ENCODE peak calls at places on chromosome 18, in seven cellular contexts. One of them, this sample, is unnamed.

GRCh38 chr18:59764281-59764680 is 67.1 kb upstream of the CCBE1 start:
- DNase-seq in HCT116: no peak
- DNase-seq in DND-41: no peak
- DNase-seq in heart left ventricle: no peak
- DNase-seq in foreskin fibroblast: no peak
- DNase-seq in cardiac muscle cell: no peak
- DNase-seq in fibroblast of pulmonary artery: no peak
- DNase-seq in this sample: no peak

GRCh38 chr18:59249186-59249774 is 24.0 kb downstream of the RAX start:
- DNase-seq in heart left ventricle: no peak
- DNase-seq in fibroblast of pulmonary artery: peak; percentile 90
- DNase-seq in HCT116: peak; percentile 75
- DNase-seq in foreskin fibroblast: peak; percentile 92
- DNase-seq in DND-41: peak; percentile 39
- DNase-seq in cardiac muscle cell: peak; percentile 93
- DNase-seq in this sample: peak; percentile 60

GRCh38 chr18:48896875-48897511 is 53.8 kb downstream of the SMAD7 start:
- DNase-seq in heart left ventricle: peak; percentile 81
- DNase-seq in fibroblast of pulmonary artery: no peak
- DNase-seq in HCT116: no peak
- DNase-seq in foreskin fibroblast: peak; percentile 63
- DNase-seq in cardiac muscle cell: no peak
- DNase-seq in DND-41: no peak
- DNase-seq in this sample: peak; percentile 73

GRCh38 chr18:10826400-10826799 is 300.6 kb downstream of the NAPG start:
- DNase-seq in HCT116: no peak
- DNase-seq in cardiac muscle cell: no peak
- DNase-seq in foreskin fibroblast: no peak
- DNase-seq in DND-41: no peak
- DNase-seq in heart left ventricle: no peak
- DNase-seq in fibroblast of pulmonary artery: no peak
- DNase-seq in this sample: no peak

GRCh38 chr18:80068571-80069272 is 34.5 kb downstream of the RBFA start:
- DNase-seq in foreskin fibroblast: no peak
- DNase-seq in cardiac muscle cell: no peak
- DNase-seq in heart left ventricle: no peak
- DNase-seq in fibroblast of pulmonary artery: no peak
- DNase-seq in HCT116: no peak
- DNase-seq in DND-41: no peak
- DNase-seq in this sample: no peak

GRCh38 chr18:43571078-43571689 is 293.9 kb upstream of the SYT4 start:
- DNase-seq in cardiac muscle cell: peak; percentile 69
- DNase-seq in foreskin fibroblast: peak; percentile 67
- DNase-seq in DND-41: peak; percentile 32
- DNase-seq in HCT116: no peak
- DNase-seq in heart left ventricle: no peak
- DNase-seq in fibroblast of pulmonary artery: peak; percentile 72
- DNase-seq in this sample: no peak

GRCh38 chr18:3329871-3330270 is 67.9 kb downstream of the MYL12B start:
- DNase-seq in DND-41: no peak
- DNase-seq in HCT116: no peak
- DNase-seq in fibroblast of pulmonary artery: no peak
- DNase-seq in cardiac muscle cell: no peak
- DNase-seq in heart left ventricle: no peak
- DNase-seq in foreskin fibroblast: no peak
- DNase-seq in this sample: no peak

GRCh38 chr18:67199993-67200617 is 316.4 kb downstream of the DSEL start:
- DNase-seq in heart left ventricle: no peak
- DNase-seq in cardiac muscle cell: peak; percentile 78
- DNase-seq in fibroblast of pulmonary artery: peak; percentile 83
- DNase-seq in DND-41: no peak
- DNase-seq in foreskin fibroblast: peak; percentile 64
- DNase-seq in HCT116: peak; percentile 8
- DNase-seq in this sample: peak; percentile 27

GRCh38 chr18:31657823-31658669 is 26.3 kb downstream of the B4GALT6 start:
- DNase-seq in DND-41: no peak
- DNase-seq in HCT116: no peak
- DNase-seq in fibroblast of pulmonary artery: no peak
- DNase-seq in cardiac muscle cell: no peak
- DNase-seq in foreskin fibroblast: no peak
- DNase-seq in heart left ventricle: no peak
- DNase-seq in this sample: peak; percentile 62

GRCh38 chr18:36757081-36757480 is 71.7 kb downstream of the TPGS2 start:
- DNase-seq in foreskin fibroblast: peak; percentile 85
- DNase-seq in fibroblast of pulmonary artery: peak; percentile 79
- DNase-seq in cardiac muscle cell: peak; percentile 77
- DNase-seq in DND-41: no peak
- DNase-seq in heart left ventricle: no peak
- DNase-seq in HCT116: peak; percentile 44
- DNase-seq in this sample: no peak

GRCh38 chr18:35572644-35573043 is 8.9 kb upstream of the GALNT1 start:
- DNase-seq in fibroblast of pulmonary artery: no peak
- DNase-seq in heart left ventricle: no peak
- DNase-seq in HCT116: no peak
- DNase-seq in foreskin fibroblast: peak; percentile 49
- DNase-seq in DND-41: no peak
- DNase-seq in cardiac muscle cell: no peak
- DNase-seq in this sample: no peak

GRCh38 chr18:49561377-49562193 is at the start of gene LIPG:
- DNase-seq in HCT116: peak; percentile 57
- DNase-seq in cardiac muscle cell: peak; percentile 82
- DNase-seq in heart left ventricle: peak; percentile 69
- DNase-seq in foreskin fibroblast: peak; percentile 73
- DNase-seq in fibroblast of pulmonary artery: peak; percentile 97
- DNase-seq in DND-41: no peak
- DNase-seq in this sample: peak; percentile 73

GRCh38 chr18:47895565-47896250 is 34.8 kb downstream of the SMAD2 start:
- DNase-seq in HCT116: no peak
- DNase-seq in cardiac muscle cell: no peak
- DNase-seq in DND-41: no peak
- DNase-seq in fibroblast of pulmonary artery: no peak
- DNase-seq in foreskin fibroblast: no peak
- DNase-seq in heart left ventricle: no peak
- DNase-seq in this sample: no peak

GRCh38 chr18:35182151-35182550 is 58.7 kb upstream of the ZNF397 start:
- DNase-seq in HCT116: no peak
- DNase-seq in foreskin fibroblast: no peak
- DNase-seq in cardiac muscle cell: no peak
- DNase-seq in fibroblast of pulmonary artery: no peak
- DNase-seq in DND-41: no peak
- DNase-seq in heart left ventricle: no peak
- DNase-seq in this sample: no peak

GRCh38 chr18:77080283-77080682 is 52.3 kb downstream of the MBP start:
- DNase-seq in fibroblast of pulmonary artery: no peak
- DNase-seq in HCT116: no peak
- DNase-seq in cardiac muscle cell: no peak
- DNase-seq in DND-41: peak; percentile 51
- DNase-seq in heart left ventricle: no peak
- DNase-seq in foreskin fibroblast: peak; percentile 22
- DNase-seq in this sample: no peak

GRCh38 chr18:68262697-68263293 is 452.1 kb downstream of the TMX3 start:
- DNase-seq in DND-41: no peak
- DNase-seq in cardiac muscle cell: peak; percentile 72
- DNase-seq in HCT116: no peak
- DNase-seq in fibroblast of pulmonary artery: peak; percentile 83
- DNase-seq in heart left ventricle: no peak
- DNase-seq in foreskin fibroblast: peak; percentile 78
- DNase-seq in this sample: no peak

GRCh38 chr18:72056171-72056570 is 488.0 kb downstream of the CBLN2 start:
- DNase-seq in fibroblast of pulmonary artery: no peak
- DNase-seq in cardiac muscle cell: no peak
- DNase-seq in foreskin fibroblast: no peak
- DNase-seq in DND-41: no peak
- DNase-seq in HCT116: no peak
- DNase-seq in heart left ventricle: no peak
- DNase-seq in this sample: no peak

GRCh38 chr18:76943542-76944339 is 121.4 kb downstream of the ZNF236 start:
- DNase-seq in cardiac muscle cell: peak; percentile 82
- DNase-seq in HCT116: no peak
- DNase-seq in DND-41: no peak
- DNase-seq in heart left ventricle: no peak
- DNase-seq in fibroblast of pulmonary artery: peak; percentile 66
- DNase-seq in foreskin fibroblast: peak; percentile 88
- DNase-seq in this sample: no peak

GRCh38 chr18:3246636-3247242 is 862 bp upstream of the MYL12A start:
- DNase-seq in fibroblast of pulmonary artery: peak; percentile 30
- DNase-seq in cardiac muscle cell: peak; percentile 43
- DNase-seq in foreskin fibroblast: peak; percentile 36
- DNase-seq in heart left ventricle: no peak
- DNase-seq in HCT116: no peak
- DNase-seq in DND-41: peak; percentile 38
- DNase-seq in this sample: no peak

GRCh38 chr18:80127635-80128034 is 18.6 kb downstream of the ADNP2 start:
- DNase-seq in HCT116: no peak
- DNase-seq in heart left ventricle: no peak
- DNase-seq in DND-41: no peak
- DNase-seq in fibroblast of pulmonary artery: no peak
- DNase-seq in foreskin fibroblast: no peak
- DNase-seq in cardiac muscle cell: no peak
- DNase-seq in this sample: no peak

GRCh38 chr18:12046751-12047335 is 46.8 kb upstream of the ANKRD62 start:
- DNase-seq in DND-41: no peak
- DNase-seq in foreskin fibroblast: no peak
- DNase-seq in HCT116: no peak
- DNase-seq in heart left ventricle: no peak
- DNase-seq in fibroblast of pulmonary artery: no peak
- DNase-seq in cardiac muscle cell: no peak
- DNase-seq in this sample: no peak

GRCh38 chr18:77042583-77042982 is 90.0 kb downstream of the MBP start:
- DNase-seq in cardiac muscle cell: no peak
- DNase-seq in fibroblast of pulmonary artery: no peak
- DNase-seq in HCT116: no peak
- DNase-seq in heart left ventricle: no peak
- DNase-seq in DND-41: no peak
- DNase-seq in foreskin fibroblast: no peak
- DNase-seq in this sample: no peak

GRCh38 chr18:70781860-70782453 is 493.1 kb downstream of the SOCS6 start:
- DNase-seq in foreskin fibroblast: no peak
- DNase-seq in DND-41: peak; percentile 40
- DNase-seq in fibroblast of pulmonary artery: peak; percentile 60
- DNase-seq in cardiac muscle cell: peak; percentile 65
- DNase-seq in heart left ventricle: no peak
- DNase-seq in HCT116: peak; percentile 15
- DNase-seq in this sample: peak; percentile 31

GRCh38 chr18:74337912-74338309 is 22.3 kb downstream of the C18orf63 start:
- DNase-seq in HCT116: no peak
- DNase-seq in foreskin fibroblast: no peak
- DNase-seq in DND-41: no peak
- DNase-seq in cardiac muscle cell: no peak
- DNase-seq in fibroblast of pulmonary artery: no peak
- DNase-seq in heart left ventricle: no peak
- DNase-seq in this sample: no peak

GRCh38 chr18:80181642-80182461 is 65.5 kb downstream of the PARD6G start:
- DNase-seq in DND-41: peak; percentile 48
- DNase-seq in heart left ventricle: no peak
- DNase-seq in foreskin fibroblast: no peak
- DNase-seq in fibroblast of pulmonary artery: no peak
- DNase-seq in cardiac muscle cell: no peak
- DNase-seq in HCT116: no peak
- DNase-seq in this sample: no peak

GRCh38 chr18:22848618-22849017 is 84.5 kb upstream of the RBBP8 start:
- DNase-seq in foreskin fibroblast: peak; percentile 67
- DNase-seq in HCT116: no peak
- DNase-seq in heart left ventricle: no peak
- DNase-seq in DND-41: no peak
- DNase-seq in fibroblast of pulmonary artery: peak; percentile 93
- DNase-seq in cardiac muscle cell: peak; percentile 89
- DNase-seq in this sample: no peak

GRCh38 chr18:76476665-76477561 is 18.1 kb downstream of the ZNF516 start:
- DNase-seq in heart left ventricle: no peak
- DNase-seq in HCT116: no peak
- DNase-seq in foreskin fibroblast: peak; percentile 92
- DNase-seq in DND-41: no peak
- DNase-seq in cardiac muscle cell: peak; percentile 94
- DNase-seq in fibroblast of pulmonary artery: peak; percentile 95
- DNase-seq in this sample: no peak

DNA sequence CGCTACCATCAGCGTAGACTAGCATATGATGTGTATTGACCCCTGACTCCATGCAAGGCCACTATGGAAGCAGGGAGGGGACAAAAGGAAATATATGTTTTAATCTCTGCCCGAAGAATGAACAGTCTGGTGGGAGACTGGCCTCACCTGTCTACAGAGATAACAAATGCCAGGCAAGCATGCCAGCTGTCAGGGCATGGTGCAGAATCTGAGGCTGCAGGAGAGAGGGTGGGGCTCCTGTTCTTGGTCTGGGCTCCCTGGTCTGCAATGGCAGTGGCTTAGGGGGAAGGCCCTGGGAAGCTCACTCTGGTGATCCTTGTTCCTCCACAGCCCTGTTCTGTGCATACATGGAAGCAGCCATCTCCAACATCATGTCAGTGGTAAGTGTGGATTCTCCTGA is 27.5 kb downstream of the SLC14A2 start:
- DNase-seq in foreskin fibroblast: no peak
- DNase-seq in DND-41: no peak
- DNase-seq in cardiac muscle cell: no peak
- DNase-seq in heart left ventricle: no peak
- DNase-seq in HCT116: no peak
- DNase-seq in fibroblast of pulmonary artery: no peak
- DNase-seq in this sample: no peak
- TF ChIP-seq CTCF in foreskin fibroblast: no peak
- TF ChIP-seq CTCF in DND-41: no peak
- TF ChIP-seq CTCF in cardiac muscle cell: no peak
- TF ChIP-seq CTCF in heart left ventricle: no peak
- TF ChIP-seq CTCF in HCT116: no peak
- TF ChIP-seq CTCF in fibroblast of pulmonary artery: no peak
- TF ChIP-seq CTCF in this sample: no peak

DNA sequence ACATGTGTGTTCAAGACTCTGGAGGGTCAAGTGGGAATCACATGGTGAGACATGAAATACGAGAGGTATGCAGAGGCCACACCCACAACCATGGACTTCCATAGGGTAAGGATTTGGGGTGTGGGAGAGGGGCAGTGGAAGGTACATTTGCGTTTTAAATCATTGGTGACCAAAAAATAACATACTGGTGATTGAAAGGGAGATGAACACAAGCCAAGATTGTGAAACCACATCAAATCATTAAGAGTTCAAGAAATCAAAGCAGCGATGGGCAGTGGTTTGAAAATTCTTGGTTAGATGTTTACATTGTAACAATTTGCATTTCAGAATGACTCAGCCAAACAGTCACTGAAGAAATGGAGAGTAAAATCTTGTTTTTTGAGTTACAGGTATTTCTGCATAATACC is 1.9 kb upstream of the CABYR start:
- DNase-seq in DND-41: no peak
- DNase-seq in foreskin fibroblast: peak; percentile 21
- DNase-seq in cardiac muscle cell: no peak
- DNase-seq in fibroblast of pulmonary artery: no peak
- DNase-seq in HCT116: no peak
- DNase-seq in heart left ventricle: no peak
- DNase-seq in this sample: no peak
- TF ChIP-seq CTCF in DND-41: no peak
- TF ChIP-seq CTCF in foreskin fibroblast: no peak
- TF ChIP-seq CTCF in cardiac muscle cell: no peak
- TF ChIP-seq CTCF in fibroblast of pulmonary artery: no peak
- TF ChIP-seq CTCF in HCT116: no peak
- TF ChIP-seq CTCF in heart left ventricle: no peak
- TF ChIP-seq CTCF in this sample: no peak

GRCh38 chr18:9418047-9418690 is 57.1 kb upstream of the RALBP1 start:
- DNase-seq in cardiac muscle cell: no peak
- DNase-seq in heart left ventricle: no peak
- DNase-seq in fibroblast of pulmonary artery: no peak
- DNase-seq in HCT116: no peak
- DNase-seq in foreskin fibroblast: no peak
- DNase-seq in DND-41: no peak
- DNase-seq in this sample: no peak
- TF ChIP-seq CTCF in cardiac muscle cell: no peak
- TF ChIP-seq CTCF in heart left ventricle: no peak
- TF ChIP-seq CTCF in fibroblast of pulmonary artery: no peak
- TF ChIP-seq CTCF in HCT116: no peak
- TF ChIP-seq CTCF in foreskin fibroblast: no peak
- TF ChIP-seq CTCF in DND-41: no peak
- TF ChIP-seq CTCF in this sample: no peak

GRCh38 chr18:471701-472100 is 28.8 kb downstream of the COLEC12 start:
- DNase-seq in fibroblast of pulmonary artery: peak; percentile 40
- DNase-seq in foreskin fibroblast: peak; percentile 61
- DNase-seq in DND-41: no peak
- DNase-seq in HCT116: no peak
- DNase-seq in cardiac muscle cell: peak; percentile 43
- DNase-seq in heart left ventricle: no peak
- DNase-seq in this sample: no peak
- TF ChIP-seq CTCF in fibroblast of pulmonary artery: no peak
- TF ChIP-seq CTCF in foreskin fibroblast: no peak
- TF ChIP-seq CTCF in DND-41: no peak
- TF ChIP-seq CTCF in HCT116: no peak
- TF ChIP-seq CTCF in cardiac muscle cell: no peak
- TF ChIP-seq CTCF in heart left ventricle: no peak
- TF ChIP-seq CTCF in this sample: no peak

This sample was measured in GM10248.